ENCODE peak calls at places on chromosome 13, in eight cellular contexts. S is stromal cell of bone marrow; O is mucosa of gallbladder; R is T-helper 1 cell; L is activated CD8-positive, alpha-beta memory T cell treated with anti-CD3 and anti-CD28 coated beads for 48 hours; G is DMS153; I is NCI-H2081 treated with DMSO at 0.1 percent for 48 hours; Z is H54. Y is an unnamed sample.

GRCh38 chr13:60134376-60134775 is 29.4 kb downstream of the DIAPH3 start:
- DNase-seq in S (peak; percentile 25), O (no peak), R (no peak), L (no peak), G (no peak), I (no peak), Z (no peak), Y (no peak)

GRCh38 chr13:36131215-36131930 is at the start of gene DCLK1:
- DNase-seq in S (peak; percentile 59), O (no peak), R (no peak), L (no peak), G (peak; percentile 16), I (no peak), Z (no peak), Y (peak; percentile 27)

GRCh38 chr13:95641961-95642621 is 2.4 kb downstream of the DZIP1 start:
- DNase-seq in S (no peak), O (peak; percentile 23), R (no peak), L (no peak), G (no peak), I (no peak), Z (no peak), Y (peak; percentile 54)

GRCh38 chr13:30022796-30023195 is 172.4 kb upstream of the UBL3 start:
- DNase-seq in S (no peak), O (no peak), R (no peak), L (no peak), G (no peak), I (no peak), Z (no peak), Y (no peak)

GRCh38 chr13:49667773-49668172 is 23.5 kb downstream of the EBPL start:
- DNase-seq in S (no peak), O (no peak), R (no peak), L (no peak), G (no peak), I (no peak), Z (peak; percentile 68), Y (no peak)

GRCh38 chr13:100108913-100109507 is 20.1 kb downstream of the PCCA start:
- DNase-seq in S (no peak), O (no peak), R (no peak), L (no peak), G (no peak), I (no peak), Z (no peak), Y (no peak)

GRCh38 chr13:95585867-95586266 is 33.3 kb downstream of the CLDN10 start:
- DNase-seq in S (no peak), O (no peak), R (no peak), L (no peak), G (no peak), I (no peak), Z (no peak), Y (no peak)

GRCh38 chr13:110110783-110111182 is 196.2 kb downstream of the COL4A1 start:
- DNase-seq in S (no peak), O (no peak), R (no peak), L (no peak), G (no peak), I (no peak), Z (no peak), Y (no peak)

GRCh38 chr13:111049791-111050538 is 65.1 kb upstream of the ARHGEF7 start:
- DNase-seq in S (no peak), O (no peak), R (no peak), L (no peak), G (no peak), I (no peak), Z (peak; percentile 47), Y (no peak)

GRCh38 chr13:71864981-71865857 is 1.8 kb downstream of the DACH1 start:
- DNase-seq in S (no peak), O (peak; percentile 26), R (no peak), L (no peak), G (no peak), I (no peak), Z (no peak), Y (no peak)

GRCh38 chr13:99382428-99383133 is 75.4 kb upstream of the GPR183 start:
- DNase-seq in S (no peak), O (no peak), R (no peak), L (no peak), G (no peak), I (no peak), Z (no peak), Y (no peak)

GRCh38 chr13:36973621-36974268 is 25.4 kb downstream of the ALG5 start:
- DNase-seq in S (no peak), O (no peak), R (no peak), L (no peak), G (no peak), I (no peak), Z (no peak), Y (no peak)

GRCh38 chr13:85575110-85575509 is 224.1 kb downstream of the SLITRK6 start:
- DNase-seq in S (no peak), O (no peak), R (no peak), L (no peak), G (no peak), I (no peak), Z (no peak), Y (no peak)

GRCh38 chr13:66657165-66657895 is 572.8 kb downstream of the PCDH9 start:
- DNase-seq in S (peak; percentile 72), O (peak; percentile 93), R (no peak), L (no peak), G (peak; percentile 99), I (peak; percentile 80), Z (no peak), Y (peak; percentile 88)

Y was measured in NCI-H510A treated with DMSO at 0.1 percent for 48 hours.